ENCODE peak calls at places on chromosomes 1 and 21, in nine cellular contexts. O, Q, P, C, H, Y, A, I and Z are unnamed samples. For H3K9me3, the result is how much of the 10 kb centered on the place peaks cover.

GRCh38 chr1:167298328-167298727 is 77.6 kb downstream of the POU2F1 start:
- DNase-seq in Y (no peak), C (no peak), I (no peak), A (no peak), Q (no peak), P (no peak), O (no peak), H (no peak), Z (no peak)

GRCh38 chr1:186014370-186015030 is 280.3 kb downstream of the HMCN1 start:
- DNase-seq in I (no peak), O (no peak), Q (no peak), C (no peak), P (no peak), H (no peak), A (no peak), Y (no peak), Z (no peak)

GRCh38 chr1:2384130-2384860 is 7.1 kb downstream of the MORN1 start:
- DNase-seq in O (peak), Y (no peak), A (peak), Q (no peak), P (no peak), H (no peak), C (no peak), I (peak), Z (no peak)

GRCh38 chr1:31736675-31737074 is 27.5 kb downstream of the ADGRB2 start:
- DNase-seq in Q (no peak), Y (no peak), C (no peak), O (no peak), P (no peak), H (no peak), A (no peak), I (peak), Z (no peak)

GRCh38 chr1:41319803-41320711 is 41.2 kb upstream of the FOXO6 start:
- DNase-seq in C (no peak), A (no peak), I (no peak), P (peak), H (no peak), Q (no peak), O (no peak), Y (peak), Z (no peak)

GRCh38 chr1:8014381-8014988 is 11.6 kb downstream of the ERRFI1 start:
- DNase-seq in O (no peak), A (no peak), H (no peak), I (no peak), Y (no peak), Q (no peak), P (no peak), C (no peak), Z (no peak)

GRCh38 chr1:37995773-37996379 is 6.1 kb upstream of the SF3A3 start:
- DNase-seq in Q (no peak), O (peak), P (peak), I (peak), Y (peak), H (no peak), C (peak), A (peak), Z (peak)

GRCh38 chr1:116540088-116540487 is 30.7 kb downstream of the CD58 start:
- DNase-seq in A (no peak), C (no peak), H (no peak), P (no peak), O (no peak), Y (no peak), Q (no peak), I (no peak), Z (no peak)

GRCh38 chr21:22880573-22880972 is 1882.4 kb downstream of the NCAM2 start:
- DNase-seq in Q (no peak), C (no peak), A (no peak), Y (no peak), I (no peak), P (no peak), O (no peak), H (no peak), Z (no peak)
- H3K9me3 ChIP-seq in Q (under half), C (under half), A (under half), Y (under half), I (under half), P (under half), O (under half), H (under half), Z (under half)

GRCh38 chr1:223549740-223550139 is 115.8 kb downstream of the CAPN8 start:
- DNase-seq in Q (no peak), O (no peak), P (no peak), C (no peak), A (no peak), I (no peak), Y (no peak), H (no peak), Z (no peak)
- TF ChIP-seq CTCF in Q (no peak), O (no peak), P (no peak), C (no peak), A (no peak), I (no peak), Y (no peak), H (no peak), Z (no peak)

GRCh38 chr1:152757747-152758146 is at the start of gene KPRP:
- DNase-seq in H (no peak), Q (no peak), P (no peak), O (no peak), Y (no peak), A (no peak), C (no peak), I (no peak), Z (no peak)

GRCh38 chr1:152759453-152760173 is 1.8 kb downstream of the KPRP start:
- DNase-seq in P (no peak), I (no peak), C (no peak), Y (no peak), Q (no peak), O (no peak), A (no peak), H (no peak), Z (no peak)

GRCh38 chr1:152758636-152759035 is 811 bp downstream of the KPRP start:
- DNase-seq in P (no peak), H (no peak), Q (no peak), O (no peak), I (no peak), Y (no peak), C (no peak), A (no peak), Z (no peak)

GRCh38 chr1:152753586-152753985 is 4.2 kb upstream of the KPRP start:
- DNase-seq in C (no peak), H (no peak), P (no peak), O (no peak), Y (no peak), A (no peak), Q (no peak), I (no peak), Z (no peak)

GRCh38 chr1:152756872-152757271 is 953 bp upstream of the KPRP start:
- DNase-seq in Y (no peak), O (no peak), P (no peak), Q (no peak), I (no peak), C (no peak), A (no peak), H (no peak), Z (no peak)
- H3K9me3 ChIP-seq in Y (under half), O (under half), P (under half), Q (under half), I (under half), C (under half), A (under half), H (under half), Z (under half)

GRCh38 chr1:160942926-160943325 is 11.7 kb downstream of the ITLN2 start:
- DNase-seq in O (no peak), Q (peak), H (peak), C (no peak), A (no peak), Y (no peak), I (no peak), P (no peak), Z (no peak)
- TF ChIP-seq CTCF in O (no peak), Q (peak), H (peak), C (peak), A (no peak), Y (peak), I (no peak), P (no peak), Z (peak)

GRCh38 chr1:4726620-4727341 is 72.4 kb downstream of the AJAP1 start:
- DNase-seq in Y (no peak), H (no peak), A (no peak), Q (no peak), P (no peak), I (peak), C (peak), O (no peak), Z (peak)
- H3K9me3 ChIP-seq in Y (under half), H (under half), A (under half), Q (under half), P (under half), I (under half), C (under half), O (under half), Z (under half)

GRCh38 chr1:58782308-58783089 is 1.3 kb downstream of the JUN start:
- DNase-seq in H (peak), P (peak), C (peak), Y (peak), O (peak), Q (peak), I (peak), A (peak), Z (peak)
- TF ChIP-seq CTCF in H (no peak), P (no peak), C (peak), Y (no peak), O (no peak), Q (no peak), I (no peak), A (peak), Z (peak)

GRCh38 chr1:83555871-83556270 is 443.1 kb downstream of the TTLL7 start:
- DNase-seq in A (no peak), H (no peak), I (no peak), Q (no peak), P (no peak), C (no peak), O (no peak), Y (no peak), Z (no peak)
- H3K9me3 ChIP-seq in A (under half), H (under half), I (under half), Q (under half), P (under half), C (under half), O (under half), Y (under half), Z (under half)